ENCODE peak calls at places on chromosomes 5 and 9, in five cellular contexts. K, Y, E, U and N are unnamed samples.

GRCh38 chr9:127975376-127976315 is 5.1 kb downstream of the EEIG1 start:
- DNase-seq in U (no peak), E (peak), Y (no peak), K (no peak), N (no peak)

GRCh38 chr5:155625315-155625714 is 611.8 kb downstream of the KIF4B start:
- DNase-seq in K (no peak), U (no peak), E (no peak), Y (no peak), N (no peak)

GRCh38 chr9:96874947-96875459 is 20.7 kb upstream of the ZNF782 start:
- DNase-seq in E (no peak), U (peak), K (peak), Y (peak), N (no peak)

GRCh38 chr9:137064027-137064879 is 6.1 kb downstream of the SAPCD2 start:
- DNase-seq in Y (peak), E (peak), K (peak), U (peak), N (peak)

GRCh38 chr9:97601228-97601898 is 31.8 kb downstream of the TSTD2 start:
- DNase-seq in K (no peak), E (no peak), U (no peak), Y (no peak), N (no peak)

GRCh38 chr5:92390657-92391056 is 1007.5 kb upstream of the ARRDC3 start:
- DNase-seq in E (no peak), U (no peak), K (no peak), Y (no peak), N (no peak)

GRCh38 chr5:74167206-74167929 is 473.2 kb downstream of the ENC1 start:
- DNase-seq in E (no peak), Y (no peak), U (no peak), K (peak), N (no peak)

GRCh38 chr9:98315551-98316060 is 60.2 kb upstream of the TBC1D2 start:
- DNase-seq in E (peak), Y (peak), K (peak), U (peak), N (peak)

GRCh38 chr9:1837453-1838084 is 177.6 kb upstream of the SMARCA2 start:
- DNase-seq in U (peak), E (no peak), K (peak), Y (peak), N (no peak)